ENCODE peak calls at places on chromosomes 12 and 14, in four cellular contexts. X is H1, P is K562, G is GM12878. U is an unnamed sample.
A peak's percentile ranks its signal among the peaks of the same experiment; 100 is the strongest.

GRCh38 chr14:65499138-65499537 is 86.6 kb downstream of the FUT8 start:
- DNase-seq in X (no peak), P (no peak), G (no peak), U (no peak)

GRCh38 chr12:129276408-129277042 is 423.2 kb downstream of the GLT1D1 start:
- DNase-seq in X (no peak), P (no peak), G (no peak), U (no peak)

GRCh38 chr12:21296348-21296747 is 38.4 kb downstream of the SLCO1A2 start:
- DNase-seq in X (no peak), P (no peak), G (no peak), U (no peak)

GRCh38 chr12:91422107-91422506 is 239.5 kb upstream of the DCN start:
- DNase-seq in X (no peak), P (no peak), G (no peak), U (no peak)

GRCh38 chr14:91017011-91017410 is 43.4 kb downstream of the RPS6KA5 start:
- DNase-seq in X (no peak), P (no peak), G (no peak), U (no peak)

GRCh38 chr12:120090626-120091295 is 25.8 kb downstream of the RAB35 start:
- DNase-seq in X (no peak), P (no peak), G (no peak), U (no peak)

GRCh38 chr12:55659486-55660385 is 23.0 kb downstream of the OR10P1 start:
- DNase-seq in X (no peak), P (peak; percentile 39), G (no peak), U (peak; percentile 27)

GRCh38 chr14:21486640-21487087 is 9.7 kb downstream of the TOX4 start:
- DNase-seq in X (no peak), P (no peak), G (no peak), U (no peak)

GRCh38 chr12:2876431-2877046 is 435 bp downstream of the FOXM1 start:
- DNase-seq in X (no peak), P (peak; percentile 47), G (no peak), U (no peak)

GRCh38 chr14:59055439-59056045 is 132.9 kb upstream of the DAAM1 start:
- DNase-seq in X (no peak), P (peak; percentile 32), G (peak; percentile 7), U (peak; percentile 21)

GRCh38 chr14:68651075-68651474 is 141.8 kb downstream of the ZFP36L1 start:
- DNase-seq in X (no peak), P (no peak), G (no peak), U (no peak)

GRCh38 chr12:69099201-69099837 is 140.1 kb upstream of the CPSF6 start:
- DNase-seq in X (no peak), P (no peak), G (no peak), U (no peak)

GRCh38 chr14:54787263-54787662 is 115.4 kb downstream of the GCH1 start:
- DNase-seq in X (no peak), P (no peak), G (no peak), U (no peak)

GRCh38 chr12:111454311-111454710 is 48.6 kb downstream of the SH2B3 start:
- DNase-seq in X (no peak), P (no peak), G (no peak), U (no peak)

GRCh38 chr12:86139671-86140070 is 116.5 kb downstream of the MGAT4C start:
- DNase-seq in X (no peak), P (no peak), G (no peak), U (no peak)

GRCh38 chr12:58177366-58177765 is 236.0 kb downstream of the ATP23 start:
- DNase-seq in X (no peak), P (no peak), G (no peak), U (no peak)

GRCh38 chr12:114695305-114695592 is 11.3 kb upstream of the TBX3 start:
- DNase-seq in X (no peak), P (no peak), G (no peak), U (no peak)

GRCh38 chr12:74620932-74621331 is 83.3 kb downstream of the ATXN7L3B start:
- DNase-seq in X (no peak), P (no peak), G (no peak), U (no peak)

GRCh38 chr12:45433441-45433868 is 217.6 kb downstream of the ANO6 start:
- DNase-seq in X (peak; percentile 72), P (no peak), G (no peak), U (peak; percentile 4)
- TF ChIP-seq BRCA1 in X (no peak), P (no peak), G (no peak), U (no peak)

GRCh38 chr12:25074954-25075353 is 120.0 kb downstream of the DNAI7 start:
- DNase-seq in X (no peak), P (no peak), G (no peak), U (no peak)
- H2AFZ ChIP-seq in X (no peak overlapping the region), P (no peak overlapping the region), G (no peak overlapping the region), U (no peak overlapping the region)

DNA sequence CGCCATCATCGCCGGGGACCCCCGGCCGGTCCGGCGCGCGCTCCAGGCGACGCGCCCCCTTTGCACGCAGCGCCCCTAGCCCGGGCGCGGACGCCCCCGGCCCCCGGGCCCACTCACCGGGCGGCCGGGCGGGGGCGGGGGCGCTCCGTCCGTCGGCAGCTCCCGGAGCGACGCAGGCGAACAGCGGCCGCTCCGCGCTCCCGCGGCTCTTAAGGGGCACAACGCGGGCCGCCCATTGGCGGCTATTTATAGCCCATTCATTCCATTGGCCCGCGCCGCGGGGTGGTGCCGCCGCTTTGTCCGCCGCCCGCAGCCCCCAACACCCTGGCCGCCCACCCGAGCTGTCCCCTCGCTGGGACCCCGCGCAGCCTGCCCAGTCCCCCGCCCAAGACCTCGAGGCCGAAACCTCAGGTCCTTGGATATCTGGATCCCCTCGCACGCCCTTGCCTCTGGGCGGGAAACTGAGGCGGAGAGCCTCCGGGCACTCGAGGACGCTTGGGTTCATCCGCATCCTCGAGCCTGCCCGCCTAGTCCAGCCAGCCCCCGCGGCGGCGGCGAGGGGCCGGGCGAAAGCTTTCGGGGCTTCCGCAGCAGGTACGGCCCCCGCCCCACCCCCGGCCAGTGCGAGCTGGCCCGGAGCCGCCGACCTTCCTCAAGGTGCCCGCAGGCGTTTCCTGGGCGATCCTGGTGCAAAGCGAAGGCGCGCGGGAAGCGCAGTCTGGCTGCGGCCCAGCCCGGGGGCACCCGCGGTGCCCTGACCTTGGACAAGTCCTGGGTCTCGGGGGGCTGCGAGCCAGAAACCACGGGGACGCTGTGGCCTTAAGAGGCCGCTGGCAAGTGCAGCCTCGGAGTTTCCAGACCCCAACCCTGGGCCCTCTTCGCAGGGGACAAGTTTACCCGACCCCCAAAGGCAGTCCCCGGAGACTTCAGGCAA is at the start of gene CKB:
- DNase-seq in X (no peak), P (peak; percentile 85), G (no peak), U (no peak)
- TF ChIP-seq BRCA1 in X (no peak), P (no peak), G (no peak), U (no peak)

GRCh38 chr12:92506891-92507290 is 195.9 kb upstream of the PLEKHG7 start:
- DNase-seq in X (no peak), P (no peak), G (no peak), U (no peak)
- H2AFZ ChIP-seq in X (no peak overlapping the region), P (no peak overlapping the region), G (no peak overlapping the region), U (no peak overlapping the region)

DNA sequence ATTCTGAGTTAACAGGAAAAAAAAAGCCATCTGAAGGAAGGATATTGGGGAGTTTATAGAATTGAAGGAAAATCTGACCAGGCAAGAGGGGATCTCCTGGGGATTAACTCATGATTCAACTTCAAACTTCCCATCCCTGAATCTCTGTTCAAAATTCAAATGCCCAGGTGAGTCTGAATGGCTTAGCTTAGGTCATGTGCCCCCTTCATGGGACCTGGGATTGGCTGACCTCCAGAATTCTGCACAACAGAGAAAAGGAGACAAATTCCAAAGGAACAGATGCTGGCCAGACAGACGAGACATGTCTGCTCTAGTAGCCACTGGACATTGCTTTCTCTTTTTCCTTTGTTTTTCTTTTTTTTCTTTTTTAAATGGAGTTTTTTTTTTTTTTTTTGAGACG is 26.3 kb upstream of the TMED10 start:
- DNase-seq in X (no peak), P (no peak), G (no peak), U (no peak)
- TF ChIP-seq BRCA1 in X (no peak), P (no peak), G (no peak), U (no peak)

GRCh38 chr12:10497602-10498001 is 8.1 kb upstream of the EIF2S3B start:
- DNase-seq in X (no peak), P (no peak), G (no peak), U (no peak)
- H2AFZ ChIP-seq in X (no peak overlapping the region), P (no peak overlapping the region), G (no peak overlapping the region), U (no peak overlapping the region)

GRCh38 chr12:57048423-57048822 is 1.5 kb downstream of the MYO1A start:
- DNase-seq in X (no peak), P (no peak), G (no peak), U (no peak)

GRCh38 chr12:57046392-57046791 is 3.5 kb downstream of the MYO1A start:
- DNase-seq in X (no peak), P (no peak), G (no peak), U (no peak)

GRCh38 chr12:57049047-57049446 is 882 bp downstream of the MYO1A start:
- DNase-seq in X (no peak), P (no peak), G (no peak), U (peak; percentile 9)

GRCh38 chr12:57046947-57047890 is 2.7 kb downstream of the MYO1A start:
- DNase-seq in X (no peak), P (no peak), G (no peak), U (no peak)

GRCh38 chr12:57047981-57048380 is 1.9 kb downstream of the MYO1A start:
- DNase-seq in X (no peak), P (no peak), G (no peak), U (no peak)
- TF ChIP-seq BRCA1 in X (no peak), P (no peak), G (no peak), U (no peak)

GRCh38 chr12:113203852-113204760 is 17.2 kb upstream of the TPCN1 start:
- DNase-seq in X (no peak), P (no peak), G (no peak), U (peak; percentile 12)
- H2AFZ ChIP-seq in X (no peak overlapping the region), P (peak overlapping the region; percentile 83), G (no peak overlapping the region), U (no peak overlapping the region)

GRCh38 chr12:26124491-26125450 is at the start of gene BHLHE41:
- DNase-seq in X (no peak), P (no peak), G (no peak), U (no peak)
- TF ChIP-seq BRCA1 in X (no peak), P (no peak), G (no peak), U (no peak)

U was measured in HepG2.